ENCODE peak calls at places on chromosomes 11 and 22, in nine cellular contexts. W is activated T-cell treated with anti-CD3 and anti-CD28 coated beads, Interleukin-2, amount 50 U/mL, for 4 hours; G is KBM-7; Z is mammary epithelial cell; T is neuronal stem cell; M is GM23338; P is astrocyte of the hippocampus; D is SJCRH30; O is activated naive CD4-positive, alpha-beta T cell. F is an unnamed sample.

GRCh38 chr11:47786373-47786772 is 19.2 kb upstream of the FNBP4 start:
- DNase-seq in O (no peak), T (no peak), D (peak), G (no peak), Z (no peak), P (no peak), W (no peak), M (no peak), F (no peak)

GRCh38 chr11:8055111-8055835 is 25.7 kb upstream of the TUB start:
- DNase-seq in G (no peak), T (no peak), Z (no peak), M (peak), O (no peak), W (no peak), D (no peak), P (no peak), F (no peak)

GRCh38 chr11:65576232-65576866 is 496 bp downstream of the EHBP1L1 start:
- DNase-seq in M (no peak), G (no peak), T (no peak), O (no peak), P (no peak), W (no peak), D (no peak), Z (no peak), F (no peak)

GRCh38 chr11:8206251-8207079 is 37.6 kb upstream of the RIC3 start:
- DNase-seq in P (peak), Z (no peak), G (peak), W (no peak), M (peak), D (peak), O (no peak), T (no peak), F (no peak)

GRCh38 chr22:35008213-35008612 is 57.7 kb upstream of the ISX start:
- DNase-seq in D (no peak), Z (no peak), M (no peak), P (no peak), W (no peak), T (no peak), G (no peak), O (no peak), F (no peak)

GRCh38 chr22:24768537-24769374 is 5.8 kb downstream of the PIWIL3 start:
- DNase-seq in Z (peak), P (peak), W (no peak), T (peak), M (peak), D (peak), O (no peak), G (peak), F (no peak)

GRCh38 chr22:19037282-19038163 is 84.7 kb downstream of the DGCR2 start:
- DNase-seq in D (no peak), P (no peak), M (no peak), O (no peak), Z (no peak), W (no peak), T (no peak), G (no peak), F (no peak)

GRCh38 chr22:23835773-23836144 is 3.0 kb downstream of the DERL3 start:
- DNase-seq in G (no peak), W (no peak), D (no peak), T (no peak), O (no peak), P (no peak), Z (no peak), M (no peak), F (no peak)

GRCh38 chr22:39514373-39514973 is 5.9 kb upstream of the ATF4 start:
- DNase-seq in T (no peak), W (peak), M (peak), P (peak), G (no peak), Z (no peak), D (no peak), O (no peak), F (no peak)

GRCh38 chr11:40986320-40986719 is 473.1 kb downstream of the LRRC4C start:
- DNase-seq in T (no peak), Z (peak), P (no peak), G (no peak), M (no peak), O (no peak), D (no peak), W (no peak), F (no peak)

GRCh38 chr11:61477734-61478148 is 30.8 kb upstream of the LRRC10B start:
- DNase-seq in D (peak), Z (no peak), W (peak), O (peak), T (peak), G (peak), M (peak), P (peak), F (no peak)

GRCh38 chr11:82750643-82751139 is 17.0 kb upstream of the FAM181B start:
- DNase-seq in G (peak), O (no peak), D (peak), P (peak), W (no peak), Z (no peak), T (peak), M (peak), F (no peak)

GRCh38 chr22:23532756-23533155 is 47.3 kb downstream of the IGLL1 start:
- DNase-seq in M (no peak), D (no peak), G (no peak), T (no peak), P (no peak), O (no peak), Z (no peak), W (no peak), F (no peak)